ENCODE peak calls at places on chromosomes 11 and 22, in eight cellular contexts. N is right cardiac atrium; F is activated naive CD8-positive, alpha-beta T cell treated with anti-CD3 and anti-CD28 coated beads, Interleukin-2, amount 50 U/mL, for 24 hours; I is WTC11; K is activated CD8-positive, alpha-beta memory T cell treated with anti-CD3 and anti-CD28 coated beads for 24 hours; S is NCI-H1105; O is CD8-positive, alpha-beta T cell; R is small intestine. Z is an unnamed sample.
A peak's percentile ranks its signal among the peaks of the same experiment; 100 is the strongest.

GRCh38 chr11:86182976-86183584 is 61.5 kb upstream of the EED start:
- DNase-seq in N (no peak), F (peak; percentile 73), I (no peak), K (peak; percentile 75), S (no peak), O (peak; percentile 60), R (peak; percentile 89), Z (no peak)

GRCh38 chr11:78510597-78510996 is 64.1 kb downstream of the NARS2 start:
- DNase-seq in N (no peak), F (no peak), I (no peak), K (no peak), S (no peak), O (no peak), R (no peak), Z (no peak)

GRCh38 chr11:70535191-70535971 is 137.1 kb downstream of the CTTN start:
- DNase-seq in N (peak; percentile 12), F (no peak), I (no peak), K (no peak), S (no peak), O (no peak), R (no peak), Z (no peak)

GRCh38 chr22:38850941-38851849 is 7.4 kb upstream of the NPTXR start:
- DNase-seq in N (peak; percentile 37), F (no peak), I (no peak), K (no peak), S (no peak), O (no peak), R (peak; percentile 25), Z (no peak)

GRCh38 chr11:18064035-18064434 is 18.0 kb upstream of the TPH1 start:
- DNase-seq in N (no peak), F (no peak), I (no peak), K (no peak), S (peak; percentile 54), O (no peak), R (no peak), Z (no peak)

GRCh38 chr11:10453261-10453660 is 1.8 kb upstream of the AMPD3 start:
- DNase-seq in N (no peak), F (no peak), I (no peak), K (peak; percentile 11), S (no peak), O (no peak), R (no peak), Z (no peak)

GRCh38 chr11:24560324-24560723 is 63.5 kb downstream of the LUZP2 start:
- DNase-seq in N (no peak), F (no peak), I (no peak), K (no peak), S (no peak), O (no peak), R (no peak), Z (no peak)

GRCh38 chr11:7444582-7444981 is 40.7 kb upstream of the OLFML1 start:
- DNase-seq in N (peak; percentile 65), F (no peak), I (no peak), K (no peak), S (no peak), O (no peak), R (no peak), Z (no peak)

GRCh38 chr11:66950113-66950535 is 8.1 kb downstream of the PC start:
- DNase-seq in N (no peak), F (peak; percentile 25), I (peak; percentile 27), K (no peak), S (no peak), O (no peak), R (peak; percentile 80), Z (no peak)

GRCh38 chr11:69245491-69246345 is 48.2 kb upstream of the MYEOV start:
- DNase-seq in N (no peak), F (no peak), I (no peak), K (peak; percentile 47), S (no peak), O (no peak), R (no peak), Z (peak; percentile 56)

GRCh38 chr22:49979587-49980264 is 19.2 kb downstream of the PIM3 start:
- DNase-seq in N (no peak), F (peak; percentile 54), I (peak; percentile 53), K (peak; percentile 61), S (peak; percentile 17), O (no peak), R (peak; percentile 73), Z (no peak)

GRCh38 chr11:32891657-32892354 is 805 bp upstream of the QSER1 start:
- DNase-seq in N (no peak), F (peak; percentile 47), I (no peak), K (no peak), S (peak; percentile 70), O (no peak), R (no peak), Z (no peak)

GRCh38 chr11:105144887-105145286 is 5.3 kb upstream of the CARD18 start:
- DNase-seq in N (no peak), F (no peak), I (no peak), K (no peak), S (no peak), O (no peak), R (peak; percentile 18), Z (no peak)

GRCh38 chr22:29208879-29209623 is 3.4 kb downstream of the EMID1 start:
- DNase-seq in N (no peak), F (no peak), I (no peak), K (no peak), S (no peak), O (no peak), R (no peak), Z (no peak)

GRCh38 chr11:79168530-79169110 is 272.2 kb downstream of the TENM4 start:
- DNase-seq in N (no peak), F (no peak), I (no peak), K (no peak), S (no peak), O (no peak), R (no peak), Z (no peak)

GRCh38 chr11:48167380-48167779 is 49.2 kb upstream of the OR4B1 start:
- DNase-seq in N (no peak), F (no peak), I (no peak), K (no peak), S (no peak), O (no peak), R (no peak), Z (no peak)

GRCh38 chr22:50320116-50320515 is 6.7 kb downstream of the DENND6B start:
- DNase-seq in N (no peak), F (no peak), I (no peak), K (no peak), S (no peak), O (no peak), R (no peak), Z (no peak)

GRCh38 chr11:57567210-57567511 is 311 bp downstream of the UBE2L6 start:
- DNase-seq in N (no peak), F (no peak), I (no peak), K (no peak), S (no peak), O (peak; percentile 40), R (peak; percentile 57), Z (no peak)

GRCh38 chr22:20414450-20414849 is 20.5 kb downstream of the ZNF74 start:
- DNase-seq in N (no peak), F (no peak), I (no peak), K (no peak), S (no peak), O (no peak), R (no peak), Z (no peak)

GRCh38 chr11:122737951-122738693 is 82.6 kb downstream of the UBASH3B start:
- DNase-seq in N (no peak), F (no peak), I (no peak), K (no peak), S (no peak), O (no peak), R (no peak), Z (no peak)

GRCh38 chr11:93784935-93785360 is 866 bp downstream of the MED17 start:
- DNase-seq in N (no peak), F (peak; percentile 20), I (no peak), K (no peak), S (peak; percentile 15), O (no peak), R (no peak), Z (no peak)

GRCh38 chr22:48178536-48178935 is 1416.1 kb downstream of the TBC1D22A start:
- DNase-seq in N (no peak), F (no peak), I (no peak), K (no peak), S (no peak), O (no peak), R (no peak), Z (no peak)

GRCh38 chr11:68658661-68659060 is 25.7 kb upstream of the GAL start:
- DNase-seq in N (no peak), F (no peak), I (no peak), K (no peak), S (no peak), O (no peak), R (no peak), Z (no peak)

GRCh38 chr22:37511368-37512104 is 7.7 kb downstream of the CARD10 start:
- DNase-seq in N (peak; percentile 21), F (no peak), I (no peak), K (no peak), S (no peak), O (no peak), R (no peak), Z (no peak)

GRCh38 chr11:22479133-22479690 is 141.0 kb downstream of the SLC17A6 start:
- DNase-seq in N (no peak), F (no peak), I (no peak), K (no peak), S (no peak), O (no peak), R (no peak), Z (no peak)

GRCh38 chr11:102936864-102937509 is 18.5 kb downstream of the MMP13 start:
- DNase-seq in N (no peak), F (no peak), I (no peak), K (no peak), S (no peak), O (no peak), R (no peak), Z (no peak)

GRCh38 chr11:64048042-64048854 is 12.5 kb downstream of the FLRT1 start:
- DNase-seq in N (peak; percentile 71), F (no peak), I (no peak), K (no peak), S (no peak), O (no peak), R (no peak), Z (no peak)

GRCh38 chr11:114291381-114291780 is 4.8 kb upstream of the NNMT start:
- DNase-seq in N (no peak), F (no peak), I (no peak), K (no peak), S (no peak), O (no peak), R (no peak), Z (no peak)

GRCh38 chr22:32329202-32329645 is 28.4 kb upstream of the RFPL3 start:
- DNase-seq in N (no peak), F (no peak), I (no peak), K (no peak), S (no peak), O (peak; percentile 5), R (no peak), Z (no peak)

GRCh38 chr11:106156290-106156937 is 79.0 kb downstream of the AASDHPPT start:
- DNase-seq in N (no peak), F (no peak), I (no peak), K (no peak), S (no peak), O (no peak), R (peak; percentile 81), Z (no peak)

GRCh38 chr11:17827006-17827405 is 92.4 kb downstream of the KCNC1 start:
- DNase-seq in N (no peak), F (no peak), I (no peak), K (no peak), S (no peak), O (no peak), R (no peak), Z (no peak)

Z was measured in type B pancreatic cell.